ENCODE peak calls at places on chromosomes 6 and 20, in nine cellular contexts. One of them, this sample, is unnamed.

GRCh38 chr6:78561015-78561414 is 306.3 kb upstream of the IRAK1BP1 start:
- DNase-seq in heart left ventricle: no peak
- DNase-seq in cardiac muscle cell: peak; percentile 0
- DNase-seq in right lobe of liver: no peak
- DNase-seq in CD8-positive, alpha-beta T cell: no peak
- DNase-seq in A549: no peak
- DNase-seq in fibroblast of pulmonary artery: peak; percentile 3
- DNase-seq in dorsolateral prefrontal cortex: no peak
- DNase-seq in astrocyte of the spinal cord: no peak
- DNase-seq in this sample: peak; percentile 13

GRCh38 chr6:142735182-142735581 is 209.8 kb downstream of the HIVEP2 start:
- DNase-seq in heart left ventricle: no peak
- DNase-seq in cardiac muscle cell: peak; percentile 26
- DNase-seq in right lobe of liver: no peak
- DNase-seq in CD8-positive, alpha-beta T cell: no peak
- DNase-seq in A549: no peak
- DNase-seq in fibroblast of pulmonary artery: peak; percentile 55
- DNase-seq in dorsolateral prefrontal cortex: no peak
- DNase-seq in astrocyte of the spinal cord: no peak
- DNase-seq in this sample: peak; percentile 58

GRCh38 chr6:39144804-39145203 is 29.8 kb upstream of the SAYSD1 start:
- DNase-seq in heart left ventricle: no peak
- DNase-seq in cardiac muscle cell: no peak
- DNase-seq in right lobe of liver: no peak
- DNase-seq in CD8-positive, alpha-beta T cell: no peak
- DNase-seq in A549: no peak
- DNase-seq in fibroblast of pulmonary artery: no peak
- DNase-seq in dorsolateral prefrontal cortex: no peak
- DNase-seq in astrocyte of the spinal cord: no peak
- DNase-seq in this sample: no peak

GRCh38 chr20:24064915-24065314 is 76.3 kb upstream of the GGTLC1 start:
- DNase-seq in heart left ventricle: no peak
- DNase-seq in cardiac muscle cell: no peak
- DNase-seq in right lobe of liver: no peak
- DNase-seq in CD8-positive, alpha-beta T cell: no peak
- DNase-seq in A549: no peak
- DNase-seq in fibroblast of pulmonary artery: no peak
- DNase-seq in dorsolateral prefrontal cortex: no peak
- DNase-seq in astrocyte of the spinal cord: no peak
- DNase-seq in this sample: no peak

GRCh38 chr6:170329321-170329720 is 22.8 kb downstream of the FAM120B start:
- DNase-seq in heart left ventricle: no peak
- DNase-seq in cardiac muscle cell: no peak
- DNase-seq in right lobe of liver: no peak
- DNase-seq in CD8-positive, alpha-beta T cell: no peak
- DNase-seq in A549: no peak
- DNase-seq in fibroblast of pulmonary artery: no peak
- DNase-seq in dorsolateral prefrontal cortex: no peak
- DNase-seq in astrocyte of the spinal cord: no peak
- DNase-seq in this sample: no peak

GRCh38 chr20:44350567-44350966 is 4.9 kb upstream of the HNF4A start:
- DNase-seq in heart left ventricle: no peak
- DNase-seq in cardiac muscle cell: no peak
- DNase-seq in right lobe of liver: no peak
- DNase-seq in CD8-positive, alpha-beta T cell: no peak
- DNase-seq in A549: no peak
- DNase-seq in fibroblast of pulmonary artery: no peak
- DNase-seq in dorsolateral prefrontal cortex: no peak
- DNase-seq in astrocyte of the spinal cord: no peak
- DNase-seq in this sample: no peak

GRCh38 chr20:49674383-49675352 is 39.0 kb downstream of the B4GALT5 start:
- DNase-seq in heart left ventricle: no peak
- DNase-seq in cardiac muscle cell: peak; percentile 57
- DNase-seq in right lobe of liver: no peak
- DNase-seq in CD8-positive, alpha-beta T cell: no peak
- DNase-seq in A549: peak; percentile 85
- DNase-seq in fibroblast of pulmonary artery: peak; percentile 67
- DNase-seq in dorsolateral prefrontal cortex: no peak
- DNase-seq in astrocyte of the spinal cord: peak; percentile 66
- DNase-seq in this sample: no peak

GRCh38 chr20:38692436-38693411 is 31.6 kb upstream of the SLC32A1 start:
- DNase-seq in heart left ventricle: peak; percentile 20
- DNase-seq in cardiac muscle cell: peak; percentile 79
- DNase-seq in right lobe of liver: peak; percentile 54
- DNase-seq in CD8-positive, alpha-beta T cell: peak; percentile 61
- DNase-seq in A549: no peak
- DNase-seq in fibroblast of pulmonary artery: peak; percentile 82
- DNase-seq in dorsolateral prefrontal cortex: no peak
- DNase-seq in astrocyte of the spinal cord: peak; percentile 72
- DNase-seq in this sample: peak; percentile 82

GRCh38 chr6:27334141-27334540 is 22.1 kb upstream of the POM121L2 start:
- DNase-seq in heart left ventricle: no peak
- DNase-seq in cardiac muscle cell: no peak
- DNase-seq in right lobe of liver: no peak
- DNase-seq in CD8-positive, alpha-beta T cell: no peak
- DNase-seq in A549: no peak
- DNase-seq in fibroblast of pulmonary artery: no peak
- DNase-seq in dorsolateral prefrontal cortex: no peak
- DNase-seq in astrocyte of the spinal cord: no peak
- DNase-seq in this sample: no peak

GRCh38 chr20:5918856-5919633 is 31.3 kb downstream of the TRMT6 start:
- DNase-seq in heart left ventricle: no peak
- DNase-seq in cardiac muscle cell: peak; percentile 62
- DNase-seq in right lobe of liver: no peak
- DNase-seq in CD8-positive, alpha-beta T cell: no peak
- DNase-seq in A549: peak; percentile 51
- DNase-seq in fibroblast of pulmonary artery: peak; percentile 71
- DNase-seq in dorsolateral prefrontal cortex: no peak
- DNase-seq in astrocyte of the spinal cord: peak; percentile 59
- DNase-seq in this sample: peak; percentile 73

GRCh38 chr6:24663198-24663597 is 3.5 kb downstream of the TDP2 start:
- DNase-seq in heart left ventricle: no peak
- DNase-seq in cardiac muscle cell: no peak
- DNase-seq in right lobe of liver: no peak
- DNase-seq in CD8-positive, alpha-beta T cell: no peak
- DNase-seq in A549: no peak
- DNase-seq in fibroblast of pulmonary artery: no peak
- DNase-seq in dorsolateral prefrontal cortex: no peak
- DNase-seq in astrocyte of the spinal cord: no peak
- DNase-seq in this sample: no peak

GRCh38 chr20:16005612-16006493 is 567.4 kb downstream of the KIF16B start:
- DNase-seq in heart left ventricle: no peak
- DNase-seq in cardiac muscle cell: no peak
- DNase-seq in right lobe of liver: no peak
- DNase-seq in CD8-positive, alpha-beta T cell: no peak
- DNase-seq in A549: no peak
- DNase-seq in fibroblast of pulmonary artery: no peak
- DNase-seq in dorsolateral prefrontal cortex: no peak
- DNase-seq in astrocyte of the spinal cord: no peak
- DNase-seq in this sample: no peak

GRCh38 chr6:124964084-124964763 is 2.0 kb downstream of the RNF217 start:
- DNase-seq in heart left ventricle: no peak
- DNase-seq in cardiac muscle cell: peak; percentile 69
- DNase-seq in right lobe of liver: peak; percentile 89
- DNase-seq in CD8-positive, alpha-beta T cell: no peak
- DNase-seq in A549: no peak
- DNase-seq in fibroblast of pulmonary artery: peak; percentile 90
- DNase-seq in dorsolateral prefrontal cortex: no peak
- DNase-seq in astrocyte of the spinal cord: peak; percentile 56
- DNase-seq in this sample: peak; percentile 63
- H3K4me3 ChIP-seq in heart left ventricle: peak overlapping the region; percentile 85
- H3K4me3 ChIP-seq in cardiac muscle cell: peak overlapping the region; percentile 60
- H3K4me3 ChIP-seq in right lobe of liver: peak overlapping the region; percentile 79
- H3K4me3 ChIP-seq in CD8-positive, alpha-beta T cell: no peak overlapping the region
- H3K4me3 ChIP-seq in A549: peak overlapping the region; percentile 82
- H3K4me3 ChIP-seq in fibroblast of pulmonary artery: peak overlapping the region; percentile 84
- H3K4me3 ChIP-seq in dorsolateral prefrontal cortex: peak overlapping the region; percentile 85
- H3K4me3 ChIP-seq in astrocyte of the spinal cord: peak overlapping the region; percentile 61
- H3K4me3 ChIP-seq in this sample: peak overlapping the region; percentile 79

GRCh38 chr20:32155017-32155965 is 45.8 kb downstream of the TM9SF4 start:
- DNase-seq in heart left ventricle: peak; percentile 85
- DNase-seq in cardiac muscle cell: peak; percentile 96
- DNase-seq in right lobe of liver: peak; percentile 83
- DNase-seq in CD8-positive, alpha-beta T cell: no peak
- DNase-seq in A549: peak; percentile 10
- DNase-seq in fibroblast of pulmonary artery: peak; percentile 97
- DNase-seq in dorsolateral prefrontal cortex: no peak
- DNase-seq in astrocyte of the spinal cord: peak; percentile 63
- DNase-seq in this sample: peak; percentile 80
- TF ChIP-seq CTCF in heart left ventricle: peak; percentile 29
- TF ChIP-seq CTCF in cardiac muscle cell: peak; percentile 39
- TF ChIP-seq CTCF in right lobe of liver: no peak
- TF ChIP-seq CTCF in CD8-positive, alpha-beta T cell: no peak
- TF ChIP-seq CTCF in A549: no peak
- TF ChIP-seq CTCF in fibroblast of pulmonary artery: peak; percentile 39
- TF ChIP-seq CTCF in dorsolateral prefrontal cortex: no peak
- TF ChIP-seq CTCF in astrocyte of the spinal cord: peak; percentile 44
- TF ChIP-seq CTCF in this sample: peak; percentile 60

DNA sequence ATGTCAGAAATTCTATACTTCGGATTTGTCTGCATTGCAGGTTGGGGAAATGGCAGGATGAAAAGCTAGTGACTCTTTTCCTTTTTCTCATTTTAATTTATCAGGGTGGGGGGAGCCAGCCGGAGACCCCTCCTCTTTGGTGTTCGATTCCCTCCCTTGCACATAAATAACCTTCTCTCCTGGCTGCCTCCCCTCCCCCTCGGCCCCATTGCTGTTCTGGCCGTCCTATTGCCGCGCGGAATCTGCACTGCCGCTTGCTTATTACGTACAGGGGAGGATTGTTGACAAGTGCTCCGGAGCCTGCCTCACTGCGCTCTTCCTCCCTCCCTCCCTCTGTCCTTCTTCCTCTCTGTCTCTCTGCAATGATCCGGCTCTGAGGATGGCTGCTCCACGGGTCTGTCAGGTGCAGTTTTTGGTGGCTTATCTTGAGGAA is 154.7 kb downstream of the JARID2 start:
- DNase-seq in heart left ventricle: peak; percentile 79
- DNase-seq in cardiac muscle cell: peak; percentile 62
- DNase-seq in right lobe of liver: peak; percentile 62
- DNase-seq in CD8-positive, alpha-beta T cell: no peak
- DNase-seq in A549: peak; percentile 15
- DNase-seq in fibroblast of pulmonary artery: peak; percentile 56
- DNase-seq in dorsolateral prefrontal cortex: peak; percentile 62
- DNase-seq in astrocyte of the spinal cord: peak; percentile 32
- DNase-seq in this sample: peak; percentile 66
- H3K4me3 ChIP-seq in heart left ventricle: peak overlapping the region; percentile 45
- H3K4me3 ChIP-seq in cardiac muscle cell: no peak overlapping the region
- H3K4me3 ChIP-seq in right lobe of liver: peak overlapping the region; percentile 30
- H3K4me3 ChIP-seq in CD8-positive, alpha-beta T cell: peak overlapping the region; percentile 32
- H3K4me3 ChIP-seq in A549: peak overlapping the region; percentile 36
- H3K4me3 ChIP-seq in fibroblast of pulmonary artery: peak overlapping the region; percentile 44
- H3K4me3 ChIP-seq in dorsolateral prefrontal cortex: peak overlapping the region; percentile 59
- H3K4me3 ChIP-seq in astrocyte of the spinal cord: peak overlapping the region; percentile 28
- H3K4me3 ChIP-seq in this sample: peak overlapping the region; percentile 50

GRCh38 chr6:139996253-139996834 is 621.9 kb upstream of the CITED2 start:
- DNase-seq in heart left ventricle: no peak
- DNase-seq in cardiac muscle cell: no peak
- DNase-seq in right lobe of liver: peak; percentile 56
- DNase-seq in CD8-positive, alpha-beta T cell: no peak
- DNase-seq in A549: no peak
- DNase-seq in fibroblast of pulmonary artery: no peak
- DNase-seq in dorsolateral prefrontal cortex: no peak
- DNase-seq in astrocyte of the spinal cord: no peak
- DNase-seq in this sample: peak; percentile 54
- TF ChIP-seq CTCF in heart left ventricle: no peak
- TF ChIP-seq CTCF in cardiac muscle cell: no peak
- TF ChIP-seq CTCF in right lobe of liver: peak; percentile 24
- TF ChIP-seq CTCF in CD8-positive, alpha-beta T cell: no peak
- TF ChIP-seq CTCF in A549: no peak
- TF ChIP-seq CTCF in fibroblast of pulmonary artery: no peak
- TF ChIP-seq CTCF in dorsolateral prefrontal cortex: peak; percentile 20
- TF ChIP-seq CTCF in astrocyte of the spinal cord: no peak
- TF ChIP-seq CTCF in this sample: no peak

DNA sequence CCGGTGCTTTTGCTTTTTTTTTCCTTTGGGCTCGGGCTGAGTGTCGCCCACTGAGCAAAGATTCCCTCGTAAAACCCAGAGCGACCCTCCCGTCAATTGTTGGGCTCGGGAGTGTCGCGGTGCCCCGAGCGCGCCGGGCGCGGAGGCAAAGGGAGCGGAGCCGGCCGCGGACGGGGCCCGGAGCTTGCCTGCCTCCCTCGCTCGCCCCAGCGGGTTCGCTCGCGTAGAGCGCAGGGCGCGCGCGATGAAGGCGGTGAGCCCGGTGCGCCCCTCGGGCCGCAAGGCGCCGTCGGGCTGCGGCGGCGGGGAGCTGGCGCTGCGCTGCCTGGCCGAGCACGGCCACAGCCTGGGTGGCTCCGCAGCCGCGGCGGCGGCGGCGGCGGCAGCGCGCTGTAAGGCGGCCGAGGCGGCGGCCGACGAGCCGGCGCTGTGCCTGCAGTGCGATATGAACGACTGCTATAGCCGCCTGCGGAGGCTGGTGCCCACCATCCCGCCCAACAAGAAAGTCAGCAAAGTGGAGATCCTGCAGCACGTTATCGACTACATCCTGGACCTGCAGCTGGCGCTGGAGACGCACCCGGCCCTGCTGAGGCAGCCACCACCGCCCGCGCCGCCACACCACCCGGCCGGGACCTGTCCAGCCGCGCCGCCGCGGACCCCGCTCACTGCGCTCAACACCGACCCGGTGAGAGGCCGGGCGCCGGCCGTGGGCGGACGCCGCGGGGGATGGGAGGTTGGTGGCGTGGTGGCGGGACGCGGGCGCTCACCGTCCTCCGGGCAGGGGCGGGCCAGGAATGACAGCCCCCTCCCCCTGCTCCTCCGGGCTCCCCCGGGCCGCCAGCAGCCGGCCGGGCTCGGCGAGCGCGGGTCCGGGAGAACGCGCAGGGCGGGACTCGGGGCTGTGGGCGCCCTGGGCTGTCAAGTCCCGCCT is 606 bp downstream of the ID4 start:
- DNase-seq in heart left ventricle: peak; percentile 32
- DNase-seq in cardiac muscle cell: peak; percentile 55
- DNase-seq in right lobe of liver: no peak
- DNase-seq in CD8-positive, alpha-beta T cell: no peak
- DNase-seq in A549: peak; percentile 11
- DNase-seq in fibroblast of pulmonary artery: peak; percentile 44
- DNase-seq in dorsolateral prefrontal cortex: no peak
- DNase-seq in astrocyte of the spinal cord: peak; percentile 37
- DNase-seq in this sample: peak; percentile 46
- H3K4me3 ChIP-seq in heart left ventricle: peak overlapping the region; percentile 58
- H3K4me3 ChIP-seq in cardiac muscle cell: peak overlapping the region; percentile 100
- H3K4me3 ChIP-seq in right lobe of liver: peak overlapping the region; percentile 48
- H3K4me3 ChIP-seq in CD8-positive, alpha-beta T cell: no peak overlapping the region
- H3K4me3 ChIP-seq in A549: peak overlapping the region; percentile 59
- H3K4me3 ChIP-seq in fibroblast of pulmonary artery: peak overlapping the region; percentile 75
- H3K4me3 ChIP-seq in dorsolateral prefrontal cortex: peak overlapping the region; percentile 63
- H3K4me3 ChIP-seq in astrocyte of the spinal cord: peak overlapping the region; percentile 64
- H3K4me3 ChIP-seq in this sample: peak overlapping the region; percentile 56

DNA sequence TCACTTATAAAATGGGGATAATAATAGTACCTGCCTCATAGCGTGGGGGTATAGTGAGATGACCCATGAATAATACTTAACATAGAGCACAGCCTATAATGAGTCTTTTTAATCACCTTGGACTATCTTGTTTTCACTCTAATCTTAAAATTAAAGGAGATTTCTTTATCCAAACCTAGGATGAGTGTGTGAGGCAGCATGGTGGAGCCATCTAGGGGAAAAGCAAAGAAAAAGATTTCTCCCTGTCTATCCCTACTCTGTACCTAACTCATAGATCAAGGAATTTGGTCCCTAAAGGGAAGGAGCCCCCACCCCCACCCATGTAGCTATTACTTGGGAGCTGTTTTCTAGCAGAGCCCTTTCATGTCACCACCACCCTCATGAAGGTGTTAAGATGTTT is 45.2 kb upstream of the PAK5 start:
- DNase-seq in heart left ventricle: no peak
- DNase-seq in cardiac muscle cell: no peak
- DNase-seq in right lobe of liver: no peak
- DNase-seq in CD8-positive, alpha-beta T cell: no peak
- DNase-seq in A549: no peak
- DNase-seq in fibroblast of pulmonary artery: no peak
- DNase-seq in dorsolateral prefrontal cortex: no peak
- DNase-seq in astrocyte of the spinal cord: no peak
- DNase-seq in this sample: peak; percentile 1
- TF ChIP-seq CTCF in heart left ventricle: no peak
- TF ChIP-seq CTCF in cardiac muscle cell: no peak
- TF ChIP-seq CTCF in right lobe of liver: no peak
- TF ChIP-seq CTCF in CD8-positive, alpha-beta T cell: no peak
- TF ChIP-seq CTCF in A549: peak; percentile 43
- TF ChIP-seq CTCF in fibroblast of pulmonary artery: no peak
- TF ChIP-seq CTCF in dorsolateral prefrontal cortex: peak; percentile 55
- TF ChIP-seq CTCF in astrocyte of the spinal cord: peak; percentile 5
- TF ChIP-seq CTCF in this sample: peak; percentile 26

This sample was measured in choroid plexus epithelial cell.